ENCODE peak calls at places on chromosomes 5 and 9, in eight cellular contexts. One of them, this sample, is unnamed.

GRCh38 chr9:114000671-114001409 is 77.3 kb downstream of the AMBP start:
- DNase-seq in bronchial epithelial cell: no peak
- DNase-seq in heart right ventricle: no peak
- DNase-seq in choroid plexus epithelial cell: no peak
- DNase-seq in CD8-positive, alpha-beta T cell: no peak
- DNase-seq in fibroblast of pulmonary artery: no peak
- DNase-seq in prostate gland: no peak
- DNase-seq in breast epithelium: peak; percentile 20
- DNase-seq in this sample: no peak

GRCh38 chr5:76341935-76342334 is 61.1 kb upstream of the IQGAP2 start:
- DNase-seq in bronchial epithelial cell: no peak
- DNase-seq in heart right ventricle: no peak
- DNase-seq in choroid plexus epithelial cell: peak; percentile 10
- DNase-seq in CD8-positive, alpha-beta T cell: no peak
- DNase-seq in fibroblast of pulmonary artery: no peak
- DNase-seq in prostate gland: peak; percentile 14
- DNase-seq in breast epithelium: no peak
- DNase-seq in this sample: no peak

GRCh38 chr9:21096172-21096900 is 18.6 kb upstream of the IFNB1 start:
- DNase-seq in bronchial epithelial cell: peak; percentile 78
- DNase-seq in heart right ventricle: no peak
- DNase-seq in choroid plexus epithelial cell: peak; percentile 82
- DNase-seq in CD8-positive, alpha-beta T cell: peak; percentile 48
- DNase-seq in fibroblast of pulmonary artery: peak; percentile 69
- DNase-seq in prostate gland: no peak
- DNase-seq in breast epithelium: no peak
- DNase-seq in this sample: peak; percentile 36

GRCh38 chr5:151257731-151258715 is 5.0 kb downstream of the GM2A start:
- DNase-seq in bronchial epithelial cell: peak; percentile 99
- DNase-seq in heart right ventricle: no peak
- DNase-seq in choroid plexus epithelial cell: peak; percentile 31
- DNase-seq in CD8-positive, alpha-beta T cell: no peak
- DNase-seq in fibroblast of pulmonary artery: peak; percentile 13
- DNase-seq in prostate gland: no peak
- DNase-seq in breast epithelium: no peak
- DNase-seq in this sample: no peak

GRCh38 chr5:17186271-17186670 is 31.2 kb upstream of the BASP1 start:
- DNase-seq in bronchial epithelial cell: no peak
- DNase-seq in heart right ventricle: no peak
- DNase-seq in choroid plexus epithelial cell: peak; percentile 35
- DNase-seq in CD8-positive, alpha-beta T cell: no peak
- DNase-seq in fibroblast of pulmonary artery: no peak
- DNase-seq in prostate gland: no peak
- DNase-seq in breast epithelium: no peak
- DNase-seq in this sample: no peak

GRCh38 chr9:5509573-5509972 is 758 bp upstream of the PDCD1LG2 start:
- DNase-seq in bronchial epithelial cell: peak; percentile 96
- DNase-seq in heart right ventricle: no peak
- DNase-seq in choroid plexus epithelial cell: peak; percentile 82
- DNase-seq in CD8-positive, alpha-beta T cell: no peak
- DNase-seq in fibroblast of pulmonary artery: peak; percentile 97
- DNase-seq in prostate gland: no peak
- DNase-seq in breast epithelium: no peak
- DNase-seq in this sample: no peak

GRCh38 chr5:156339139-156339841 is 12.3 kb downstream of the SGCD start:
- DNase-seq in bronchial epithelial cell: no peak
- DNase-seq in heart right ventricle: no peak
- DNase-seq in choroid plexus epithelial cell: no peak
- DNase-seq in CD8-positive, alpha-beta T cell: no peak
- DNase-seq in fibroblast of pulmonary artery: no peak
- DNase-seq in prostate gland: no peak
- DNase-seq in breast epithelium: no peak
- DNase-seq in this sample: no peak

GRCh38 chr9:121278535-121279169 is 10.7 kb downstream of the GSN start:
- DNase-seq in bronchial epithelial cell: peak; percentile 95
- DNase-seq in heart right ventricle: no peak
- DNase-seq in choroid plexus epithelial cell: peak; percentile 98
- DNase-seq in CD8-positive, alpha-beta T cell: no peak
- DNase-seq in fibroblast of pulmonary artery: peak; percentile 96
- DNase-seq in prostate gland: peak; percentile 39
- DNase-seq in breast epithelium: no peak
- DNase-seq in this sample: peak; percentile 13

GRCh38 chr5:141825836-141826560 is 52.2 kb downstream of the PCDH1 start:
- DNase-seq in bronchial epithelial cell: no peak
- DNase-seq in heart right ventricle: no peak
- DNase-seq in choroid plexus epithelial cell: peak; percentile 21
- DNase-seq in CD8-positive, alpha-beta T cell: no peak
- DNase-seq in fibroblast of pulmonary artery: no peak
- DNase-seq in prostate gland: no peak
- DNase-seq in breast epithelium: no peak
- DNase-seq in this sample: no peak

GRCh38 chr5:28301676-28302075 is 1263.3 kb upstream of the CDH9 start:
- DNase-seq in bronchial epithelial cell: peak; percentile 87
- DNase-seq in heart right ventricle: no peak
- DNase-seq in choroid plexus epithelial cell: peak; percentile 99
- DNase-seq in CD8-positive, alpha-beta T cell: no peak
- DNase-seq in fibroblast of pulmonary artery: peak; percentile 88
- DNase-seq in prostate gland: no peak
- DNase-seq in breast epithelium: no peak
- DNase-seq in this sample: no peak

GRCh38 chr9:77218612-77219011 is 41.3 kb downstream of the VPS13A start:
- DNase-seq in bronchial epithelial cell: peak; percentile 68
- DNase-seq in heart right ventricle: no peak
- DNase-seq in choroid plexus epithelial cell: peak; percentile 72
- DNase-seq in CD8-positive, alpha-beta T cell: no peak
- DNase-seq in fibroblast of pulmonary artery: peak; percentile 69
- DNase-seq in prostate gland: no peak
- DNase-seq in breast epithelium: no peak
- DNase-seq in this sample: no peak

GRCh38 chr9:88197016-88197415 is 58.7 kb upstream of the SPATA31C2 start:
- DNase-seq in bronchial epithelial cell: peak; percentile 50
- DNase-seq in heart right ventricle: no peak
- DNase-seq in choroid plexus epithelial cell: peak; percentile 88
- DNase-seq in CD8-positive, alpha-beta T cell: no peak
- DNase-seq in fibroblast of pulmonary artery: peak; percentile 60
- DNase-seq in prostate gland: no peak
- DNase-seq in breast epithelium: no peak
- DNase-seq in this sample: no peak

GRCh38 chr5:88183255-88183654 is 85.4 kb downstream of the TMEM161B start:
- DNase-seq in bronchial epithelial cell: peak; percentile 43
- DNase-seq in heart right ventricle: no peak
- DNase-seq in choroid plexus epithelial cell: no peak
- DNase-seq in CD8-positive, alpha-beta T cell: no peak
- DNase-seq in fibroblast of pulmonary artery: no peak
- DNase-seq in prostate gland: no peak
- DNase-seq in breast epithelium: no peak
- DNase-seq in this sample: no peak

GRCh38 chr5:430214-430925 is 12.6 kb upstream of the EXOC3 start:
- DNase-seq in bronchial epithelial cell: no peak
- DNase-seq in heart right ventricle: no peak
- DNase-seq in choroid plexus epithelial cell: no peak
- DNase-seq in CD8-positive, alpha-beta T cell: no peak
- DNase-seq in fibroblast of pulmonary artery: no peak
- DNase-seq in prostate gland: no peak
- DNase-seq in breast epithelium: no peak
- DNase-seq in this sample: no peak

GRCh38 chr9:38363589-38363925 is 28.9 kb upstream of the ALDH1B1 start:
- DNase-seq in bronchial epithelial cell: no peak
- DNase-seq in heart right ventricle: no peak
- DNase-seq in choroid plexus epithelial cell: no peak
- DNase-seq in CD8-positive, alpha-beta T cell: no peak
- DNase-seq in fibroblast of pulmonary artery: no peak
- DNase-seq in prostate gland: no peak
- DNase-seq in breast epithelium: no peak
- DNase-seq in this sample: no peak

GRCh38 chr5:29197636-29198035 is 1995.8 kb upstream of the CDH6 start:
- DNase-seq in bronchial epithelial cell: peak; percentile 7
- DNase-seq in heart right ventricle: no peak
- DNase-seq in choroid plexus epithelial cell: peak; percentile 7
- DNase-seq in CD8-positive, alpha-beta T cell: no peak
- DNase-seq in fibroblast of pulmonary artery: peak; percentile 2
- DNase-seq in prostate gland: no peak
- DNase-seq in breast epithelium: no peak
- DNase-seq in this sample: no peak

GRCh38 chr5:68129364-68129763 is 86.2 kb upstream of the PIK3R1 start:
- DNase-seq in bronchial epithelial cell: no peak
- DNase-seq in heart right ventricle: no peak
- DNase-seq in choroid plexus epithelial cell: no peak
- DNase-seq in CD8-positive, alpha-beta T cell: no peak
- DNase-seq in fibroblast of pulmonary artery: no peak
- DNase-seq in prostate gland: no peak
- DNase-seq in breast epithelium: no peak
- DNase-seq in this sample: no peak

GRCh38 chr9:82421498-82421897 is 432.9 kb downstream of the SPATA31D1 start:
- DNase-seq in bronchial epithelial cell: no peak
- DNase-seq in heart right ventricle: peak; percentile 37
- DNase-seq in choroid plexus epithelial cell: peak; percentile 9
- DNase-seq in CD8-positive, alpha-beta T cell: no peak
- DNase-seq in fibroblast of pulmonary artery: no peak
- DNase-seq in prostate gland: no peak
- DNase-seq in breast epithelium: no peak
- DNase-seq in this sample: no peak

GRCh38 chr5:157072508-157072907 is 13.6 kb upstream of the HAVCR1 start:
- DNase-seq in bronchial epithelial cell: no peak
- DNase-seq in heart right ventricle: no peak
- DNase-seq in choroid plexus epithelial cell: no peak
- DNase-seq in CD8-positive, alpha-beta T cell: no peak
- DNase-seq in fibroblast of pulmonary artery: no peak
- DNase-seq in prostate gland: no peak
- DNase-seq in breast epithelium: no peak
- DNase-seq in this sample: no peak

GRCh38 chr5:33829430-33829829 is 62.4 kb downstream of the ADAMTS12 start:
- DNase-seq in bronchial epithelial cell: no peak
- DNase-seq in heart right ventricle: peak; percentile 16
- DNase-seq in choroid plexus epithelial cell: no peak
- DNase-seq in CD8-positive, alpha-beta T cell: no peak
- DNase-seq in fibroblast of pulmonary artery: no peak
- DNase-seq in prostate gland: no peak
- DNase-seq in breast epithelium: no peak
- DNase-seq in this sample: no peak

GRCh38 chr5:132364319-132364718 is 5.2 kb upstream of the SLC22A5 start:
- DNase-seq in bronchial epithelial cell: peak; percentile 96
- DNase-seq in heart right ventricle: no peak
- DNase-seq in choroid plexus epithelial cell: peak; percentile 81
- DNase-seq in CD8-positive, alpha-beta T cell: no peak
- DNase-seq in fibroblast of pulmonary artery: peak; percentile 92
- DNase-seq in prostate gland: no peak
- DNase-seq in breast epithelium: no peak
- DNase-seq in this sample: no peak

GRCh38 chr5:160083501-160083900 is 35.7 kb downstream of the PWWP2A start:
- DNase-seq in bronchial epithelial cell: peak; percentile 57
- DNase-seq in heart right ventricle: no peak
- DNase-seq in choroid plexus epithelial cell: no peak
- DNase-seq in CD8-positive, alpha-beta T cell: no peak
- DNase-seq in fibroblast of pulmonary artery: no peak
- DNase-seq in prostate gland: no peak
- DNase-seq in breast epithelium: no peak
- DNase-seq in this sample: no peak

GRCh38 chr9:111965566-111966019 is 69.0 kb downstream of the UGCG start:
- DNase-seq in bronchial epithelial cell: peak; percentile 99
- DNase-seq in heart right ventricle: no peak
- DNase-seq in choroid plexus epithelial cell: peak; percentile 97
- DNase-seq in CD8-positive, alpha-beta T cell: no peak
- DNase-seq in fibroblast of pulmonary artery: peak; percentile 89
- DNase-seq in prostate gland: no peak
- DNase-seq in breast epithelium: no peak
- DNase-seq in this sample: no peak
- TF ChIP-seq CTCF in bronchial epithelial cell: no peak
- TF ChIP-seq CTCF in heart right ventricle: no peak
- TF ChIP-seq CTCF in choroid plexus epithelial cell: peak; percentile 14
- TF ChIP-seq CTCF in CD8-positive, alpha-beta T cell: no peak
- TF ChIP-seq CTCF in fibroblast of pulmonary artery: no peak
- TF ChIP-seq CTCF in prostate gland: no peak
- TF ChIP-seq CTCF in breast epithelium: no peak
- TF ChIP-seq CTCF in this sample: no peak

DNA sequence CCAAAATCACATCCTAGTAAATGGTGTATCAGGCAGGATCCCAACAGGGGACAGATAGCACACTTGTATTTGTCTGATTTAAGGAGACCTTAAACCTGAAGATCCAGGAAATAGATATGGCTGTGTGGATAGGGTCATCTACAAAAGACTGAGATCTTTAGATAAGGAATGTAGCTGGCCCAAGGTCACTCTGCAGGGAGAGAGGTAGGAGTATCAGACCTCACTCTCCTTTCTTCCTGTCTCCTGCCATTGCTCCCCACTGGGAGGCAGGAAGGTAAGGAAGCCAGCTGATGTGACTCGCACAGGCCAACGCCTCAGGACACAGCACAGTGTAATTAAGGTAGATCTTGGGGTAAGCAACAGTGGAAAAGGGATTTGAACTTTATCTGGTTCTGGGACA is 85.8 kb downstream of the PLPPR1 start:
- DNase-seq in bronchial epithelial cell: no peak
- DNase-seq in heart right ventricle: no peak
- DNase-seq in choroid plexus epithelial cell: no peak
- DNase-seq in CD8-positive, alpha-beta T cell: no peak
- DNase-seq in fibroblast of pulmonary artery: no peak
- DNase-seq in prostate gland: no peak
- DNase-seq in breast epithelium: no peak
- DNase-seq in this sample: no peak
- H3K4me3 ChIP-seq in bronchial epithelial cell: no peak overlapping the region
- H3K4me3 ChIP-seq in heart right ventricle: no peak overlapping the region
- H3K4me3 ChIP-seq in choroid plexus epithelial cell: no peak overlapping the region
- H3K4me3 ChIP-seq in CD8-positive, alpha-beta T cell: no peak overlapping the region
- H3K4me3 ChIP-seq in fibroblast of pulmonary artery: no peak overlapping the region
- H3K4me3 ChIP-seq in prostate gland: no peak overlapping the region
- H3K4me3 ChIP-seq in breast epithelium: no peak overlapping the region
- H3K4me3 ChIP-seq in this sample: no peak overlapping the region

GRCh38 chr5:140182075-140182709 is 7.2 kb downstream of the CYSTM1 start:
- DNase-seq in bronchial epithelial cell: peak; percentile 18
- DNase-seq in heart right ventricle: no peak
- DNase-seq in choroid plexus epithelial cell: peak; percentile 32
- DNase-seq in CD8-positive, alpha-beta T cell: no peak
- DNase-seq in fibroblast of pulmonary artery: peak; percentile 60
- DNase-seq in prostate gland: peak; percentile 24
- DNase-seq in breast epithelium: no peak
- DNase-seq in this sample: no peak
- TF ChIP-seq CTCF in bronchial epithelial cell: no peak
- TF ChIP-seq CTCF in heart right ventricle: no peak
- TF ChIP-seq CTCF in choroid plexus epithelial cell: no peak
- TF ChIP-seq CTCF in CD8-positive, alpha-beta T cell: no peak
- TF ChIP-seq CTCF in fibroblast of pulmonary artery: no peak
- TF ChIP-seq CTCF in prostate gland: no peak
- TF ChIP-seq CTCF in breast epithelium: no peak
- TF ChIP-seq CTCF in this sample: no peak

DNA sequence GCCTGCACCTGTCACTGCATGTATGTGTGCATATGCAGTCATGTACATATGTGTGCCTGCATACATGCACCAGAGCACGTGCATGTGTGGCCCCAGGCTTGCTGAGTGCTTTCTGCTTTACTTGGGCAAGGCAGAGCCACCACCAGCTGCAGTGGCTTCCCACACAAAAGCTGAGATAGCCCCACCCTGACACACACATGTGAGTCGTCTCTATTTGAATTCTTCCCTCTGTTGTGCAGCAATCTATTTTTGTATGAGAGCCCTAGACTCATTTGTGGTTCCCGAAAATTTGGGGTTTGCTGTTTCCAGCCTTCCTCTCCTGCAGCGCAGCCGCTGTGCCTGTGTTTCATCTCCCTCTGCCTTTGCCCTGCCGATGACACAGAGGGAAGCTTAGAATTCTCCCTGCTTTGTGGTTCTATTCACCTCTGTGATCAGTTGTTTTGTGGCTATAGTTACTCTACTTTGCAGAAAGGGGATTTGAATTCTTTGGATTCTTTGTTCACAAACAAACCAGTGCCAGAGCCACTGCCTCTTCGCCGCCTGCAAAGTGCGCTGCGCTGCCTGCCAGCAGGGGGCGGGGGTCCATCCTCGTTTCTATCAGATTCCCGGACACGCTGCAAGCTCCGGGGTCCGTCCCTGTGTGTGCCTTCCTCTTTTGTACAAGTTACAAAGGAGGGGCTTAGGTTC is 95.8 kb upstream of the DAP start:
- DNase-seq in bronchial epithelial cell: no peak
- DNase-seq in heart right ventricle: peak; percentile 49
- DNase-seq in choroid plexus epithelial cell: peak; percentile 82
- DNase-seq in CD8-positive, alpha-beta T cell: no peak
- DNase-seq in fibroblast of pulmonary artery: peak; percentile 37
- DNase-seq in prostate gland: no peak
- DNase-seq in breast epithelium: no peak
- DNase-seq in this sample: no peak
- H3K4me3 ChIP-seq in bronchial epithelial cell: no peak overlapping the region
- H3K4me3 ChIP-seq in heart right ventricle: no peak overlapping the region
- H3K4me3 ChIP-seq in choroid plexus epithelial cell: no peak overlapping the region
- H3K4me3 ChIP-seq in CD8-positive, alpha-beta T cell: no peak overlapping the region
- H3K4me3 ChIP-seq in fibroblast of pulmonary artery: no peak overlapping the region
- H3K4me3 ChIP-seq in prostate gland: no peak overlapping the region
- H3K4me3 ChIP-seq in breast epithelium: no peak overlapping the region
- H3K4me3 ChIP-seq in this sample: no peak overlapping the region